ENCODE peak calls at places on chromosomes 13 and 19, in eight cellular contexts. W is stomach; O is thoracic aorta; Y is RWPE1; Q is neural progenitor cell; M is GM12892; C is CD4-positive, alpha-beta T cell; F is endothelial cell of umbilical vein. Z is an unnamed sample.

GRCh38 chr13:44726214-44726613 is 150.1 kb upstream of the TSC22D1 start:
- DNase-seq in M (no peak), Y (peak; percentile 45), W (no peak), C (no peak), F (no peak), Q (no peak), O (no peak), Z (peak; percentile 37)

GRCh38 chr19:49361438-49362047 is 673 bp downstream of the TEAD2 start:
- DNase-seq in Y (peak; percentile 72), C (no peak), M (no peak), O (no peak), Q (peak; percentile 90), W (peak; percentile 80), F (peak; percentile 92), Z (peak; percentile 90)

GRCh38 chr13:30832845-30833332 is 73.2 kb upstream of the MEDAG start:
- DNase-seq in F (peak; percentile 75), Q (peak; percentile 32), O (no peak), C (peak; percentile 12), W (peak; percentile 88), M (no peak), Y (peak; percentile 77), Z (no peak)

GRCh38 chr19:18419195-18419698 is at the start of gene SSBP4:
- DNase-seq in Q (peak; percentile 91), M (peak; percentile 92), C (peak; percentile 53), W (peak; percentile 76), O (no peak), Y (peak; percentile 89), F (peak; percentile 76), Z (peak; percentile 98)

GRCh38 chr19:46533085-46534081 is 37.7 kb upstream of the PNMA8B start:
- DNase-seq in Q (peak; percentile 69), C (no peak), Y (no peak), O (no peak), F (no peak), M (no peak), W (no peak), Z (no peak)

GRCh38 chr19:5097331-5097930 is 128.5 kb downstream of the KDM4B start:
- DNase-seq in Q (no peak), O (no peak), C (no peak), Y (no peak), F (no peak), W (no peak), M (no peak), Z (no peak)

GRCh38 chr13:100014621-100015020 is 33.0 kb downstream of the ZIC2 start:
- DNase-seq in F (no peak), C (no peak), W (no peak), Y (no peak), O (no peak), M (no peak), Q (no peak), Z (no peak)

GRCh38 chr19:32901504-32902161 is 32.1 kb upstream of the SLC7A9 start:
- DNase-seq in M (no peak), W (no peak), Y (no peak), F (no peak), O (no peak), Q (no peak), C (no peak), Z (no peak)

GRCh38 chr19:53086949-53087348 is 16.3 kb downstream of the ZNF160 start:
- DNase-seq in M (no peak), F (peak; percentile 94), W (no peak), O (no peak), C (no peak), Q (no peak), Y (no peak), Z (no peak)

GRCh38 chr13:27679896-27680295 is 58.2 kb downstream of the POLR1D start:
- DNase-seq in Q (no peak), M (no peak), F (no peak), W (no peak), Y (no peak), C (no peak), O (no peak), Z (no peak)

GRCh38 chr19:28727133-28727834 is 485.7 kb downstream of the UQCRFS1 start:
- DNase-seq in M (no peak), Q (peak; percentile 43), W (no peak), F (no peak), O (no peak), Y (peak; percentile 2), C (peak; percentile 5), Z (no peak)

GRCh38 chr13:46593403-46593802 is 40.4 kb downstream of the LRCH1 start:
- DNase-seq in F (no peak), W (no peak), M (no peak), C (peak; percentile 9), Y (no peak), Q (no peak), O (no peak), Z (no peak)

GRCh38 chr19:4870025-4870700 is 2.7 kb upstream of the PLIN3 start:
- DNase-seq in W (peak; percentile 42), M (no peak), F (peak; percentile 59), Y (peak; percentile 90), Q (no peak), C (no peak), O (peak; percentile 60), Z (peak; percentile 82)

GRCh38 chr19:27734496-27735220 is 1478.3 kb downstream of the UQCRFS1 start:
- DNase-seq in C (no peak), O (no peak), M (no peak), F (no peak), Y (no peak), Q (no peak), W (no peak), Z (no peak)

GRCh38 chr19:51063664-51064063 is 1.2 kb downstream of the KLK13 start:
- DNase-seq in W (peak; percentile 30), F (no peak), Q (no peak), C (no peak), Y (no peak), M (no peak), O (no peak), Z (no peak)

GRCh38 chr19:31260171-31260933 is 88.9 kb downstream of the TSHZ3 start:
- DNase-seq in F (no peak), Q (no peak), O (no peak), W (peak; percentile 13), Y (no peak), C (no peak), M (no peak), Z (no peak)

GRCh38 chr13:76976488-76976887 is 15.4 kb upstream of the CLN5 start:
- DNase-seq in F (no peak), Y (no peak), M (no peak), O (no peak), Q (no peak), C (no peak), W (no peak), Z (no peak)

GRCh38 chr19:18868380-18869230 is 27.4 kb downstream of the CERS1 start:
- DNase-seq in Q (no peak), W (no peak), Y (no peak), O (no peak), M (no peak), C (no peak), F (no peak), Z (no peak)

GRCh38 chr19:3106509-3107141 is 12.5 kb downstream of the GNA11 start:
- DNase-seq in Q (no peak), W (no peak), C (no peak), F (no peak), Y (no peak), M (no peak), O (no peak), Z (no peak)

GRCh38 chr19:33496016-33496415 is 25.6 kb downstream of the PEPD start:
- DNase-seq in O (no peak), W (no peak), Y (no peak), Q (no peak), M (no peak), C (no peak), F (no peak), Z (no peak)

GRCh38 chr19:48896191-48896720 is 2.3 kb downstream of the TULP2 start:
- DNase-seq in Q (peak; percentile 79), W (no peak), Y (no peak), O (no peak), C (no peak), F (no peak), M (peak; percentile 82), Z (no peak)